ENCODE peak calls at places on chromosomes 2 and 18, in nine cellular contexts. X is M059J; F is CD8-positive, alpha-beta memory T cell; Q is fibroblast of the aortic adventitia; R is hypothalamus; Y is effector memory CD8-positive, alpha-beta T cell; P is GM12864; J is substantia nigra; A is stimulated activated CD4-positive, alpha-beta T cell treated with anti-CD3 and anti-CD28 coated beads, Interleukin-1b, Interleukin-23, amount 100 ng/mL, for 24 hours. D is an unnamed sample.

GRCh38 chr2:18829976-18830375 is 240.6 kb upstream of the NT5C1B start:
- DNase-seq in R (no peak), P (no peak), F (no peak), J (no peak), Q (peak), Y (no peak), X (no peak), A (no peak), D (peak)

GRCh38 chr2:105328281-105329196 is 996 bp downstream of the TGFBRAP1 start:
- DNase-seq in A (no peak), P (no peak), R (no peak), J (peak), Q (peak), F (peak), Y (peak), X (peak), D (peak)

GRCh38 chr18:12520442-12520992 is 112.8 kb downstream of the PRELID3A start:
- DNase-seq in P (no peak), X (peak), Y (no peak), Q (peak), A (no peak), J (no peak), F (no peak), R (no peak), D (peak)

GRCh38 chr2:33069894-33070651 is 123.3 kb downstream of the LTBP1 start:
- DNase-seq in R (no peak), F (no peak), Y (no peak), A (no peak), X (peak), J (no peak), Q (peak), P (no peak), D (peak)

GRCh38 chr18:40124107-40124506 is 1830.9 kb upstream of the PIK3C3 start:
- DNase-seq in Y (no peak), J (no peak), A (no peak), Q (no peak), X (peak), R (no peak), F (no peak), P (no peak), D (peak)

GRCh38 chr2:12066986-12067385 is 320.6 kb downstream of the LPIN1 start:
- DNase-seq in X (no peak), P (no peak), F (no peak), Q (no peak), A (no peak), R (no peak), J (no peak), Y (no peak), D (no peak)

GRCh38 chr2:1373794-1374193 is 39.5 kb upstream of the TPO start:
- DNase-seq in P (no peak), J (no peak), F (no peak), X (no peak), Q (no peak), Y (no peak), R (no peak), A (no peak), D (no peak)

GRCh38 chr2:44836174-44836573 is 105.3 kb upstream of the SIX3 start:
- DNase-seq in J (no peak), X (peak), F (no peak), A (no peak), P (peak), R (no peak), Y (no peak), Q (no peak), D (no peak)

GRCh38 chr2:118148133-118148532 is 59.9 kb downstream of the INSIG2 start:
- DNase-seq in P (no peak), Y (no peak), J (no peak), A (no peak), F (no peak), Q (no peak), X (no peak), R (no peak), D (no peak)

GRCh38 chr2:170204561-170204960 is 26.6 kb downstream of the MYO3B start:
- DNase-seq in J (no peak), X (no peak), Q (no peak), F (no peak), R (no peak), P (no peak), Y (no peak), A (no peak), D (no peak)

GRCh38 chr18:58884694-58885093 is 20.0 kb downstream of the ZNF532 start:
- DNase-seq in Q (no peak), Y (no peak), F (no peak), X (no peak), R (no peak), J (no peak), A (no peak), P (no peak), D (no peak)

GRCh38 chr2:121140734-121141133 is 144.3 kb downstream of the TFCP2L1 start:
- DNase-seq in R (no peak), Q (no peak), F (no peak), P (no peak), X (peak), A (no peak), J (no peak), Y (no peak), D (no peak)

GRCh38 chr2:33491685-33492084 is 15.2 kb downstream of the RASGRP3 start:
- DNase-seq in Q (no peak), X (no peak), F (no peak), J (no peak), P (no peak), A (no peak), R (no peak), Y (no peak), D (no peak)